ENCODE peak calls at places on chromosomes 16 and 17, in seven cellular contexts. D is hippocampal formation; B is heart right ventricle; C is naive B cell; R is activated CD8-positive, alpha-beta memory T cell treated with anti-CD3 and anti-CD28 coated beads for 48 hours; U is SHP77; K is mucosa of descending colon. H is an unnamed sample.
A peak's percentile ranks its signal among the peaks of the same experiment; 100 is the strongest.

GRCh38 chr17:80789356-80789902 is 202.2 kb upstream of the CHMP6 start:
- DNase-seq in B (no peak), D (no peak), U (no peak), K (no peak), C (no peak), R (no peak), H (no peak)

GRCh38 chr17:63293310-63293709 is 152.8 kb downstream of the CYB561 start:
- DNase-seq in D (no peak), B (no peak), C (no peak), U (no peak), K (no peak), R (no peak), H (no peak)

GRCh38 chr17:64992325-64992802 is 64.2 kb downstream of the GNA13 start:
- DNase-seq in U (no peak), D (no peak), C (no peak), R (no peak), B (no peak), K (no peak), H (no peak)

GRCh38 chr16:57188711-57189002 is 2.5 kb downstream of the RSPRY1 start:
- DNase-seq in B (no peak), U (no peak), R (no peak), K (no peak), C (no peak), D (no peak), H (no peak)

GRCh38 chr16:426906-427249 is 1.4 kb downstream of the RAB11FIP3 start:
- DNase-seq in U (no peak), B (no peak), K (no peak), R (no peak), C (peak; percentile 11), D (no peak), H (no peak)

GRCh38 chr17:32970281-32970680 is 21.4 kb upstream of the SPACA3 start:
- DNase-seq in K (peak; percentile 50), D (no peak), B (no peak), C (no peak), R (no peak), U (no peak), H (no peak)

GRCh38 chr17:35817196-35817595 is 7.9 kb downstream of the TAF15 start:
- DNase-seq in K (no peak), D (no peak), B (no peak), R (no peak), C (no peak), U (no peak), H (no peak)

GRCh38 chr16:20969386-20969785 is 68.8 kb downstream of the LYRM1 start:
- DNase-seq in U (no peak), C (no peak), K (no peak), B (no peak), R (no peak), D (no peak), H (no peak)

GRCh38 chr17:36668824-36669223 is 67.4 kb downstream of the MRM1 start:
- DNase-seq in R (no peak), B (no peak), C (no peak), U (no peak), D (no peak), K (no peak), H (no peak)

GRCh38 chr17:28867276-28867675 is 12.5 kb downstream of the ERAL1 start:
- DNase-seq in U (no peak), R (no peak), B (no peak), K (no peak), D (no peak), C (no peak), H (no peak)

GRCh38 chr16:89920723-89921122 is 2.1 kb downstream of the MC1R start:
- DNase-seq in C (no peak), U (no peak), D (no peak), K (peak; percentile 47), R (no peak), B (no peak), H (no peak)

GRCh38 chr17:66337866-66338472 is 35.6 kb downstream of the PRKCA start:
- DNase-seq in D (no peak), U (no peak), K (no peak), B (no peak), R (no peak), C (no peak), H (no peak)

H was measured in anterior cingulate cortex.